ENCODE peak calls at places on chromosomes 13 and 19, in nine cellular contexts. V is effector CD4-positive, alpha-beta T cell; T is stimulated activated CD4-positive, alpha-beta T cell treated with anti-CD3 and anti-CD28 coated beads, Interleukin-1b, Interleukin-23, amount 100 ng/mL, for 1 hour; R is fibroblast of gingiva; G is activated CD8-positive, alpha-beta memory T cell treated with anti-CD3 and anti-CD28 coated beads, Interleukin-2, amount 10 ng/mL, durations not matched to agents 7 days and 5 days; L is NCI-H1417; J is activated CD4-positive, alpha-beta memory T cell treated with anti-CD3 and anti-CD28 coated beads, Interleukin-2, amount 10 ng/mL, durations not matched to agents 7 days and 5 days; Z is AG09319; A is mesothelial cell of epicardium. N is an unnamed sample.
A peak's percentile ranks its signal among the peaks of the same experiment; 100 is the strongest.

GRCh38 chr19:40662925-40663711 is 27.3 kb downstream of the NUMBL start:
- DNase-seq in G (peak; percentile 92), V (peak; percentile 93), T (peak; percentile 95), J (peak; percentile 92), R (peak; percentile 90), A (peak; percentile 97), L (peak; percentile 88), Z (peak; percentile 79), N (peak; percentile 97)

GRCh38 chr13:110308377-110309158 is 1.5 kb downstream of the COL4A2 start:
- DNase-seq in G (no peak), L (peak; percentile 72), Z (no peak), R (peak; percentile 47), V (no peak), A (peak; percentile 53), T (no peak), J (no peak), N (no peak)

GRCh38 chr19:12779162-12779993 is 4.0 kb upstream of the HOOK2 start:
- DNase-seq in A (peak; percentile 55), Z (peak; percentile 49), G (peak; percentile 64), V (no peak), L (peak; percentile 57), J (no peak), R (peak; percentile 78), T (no peak), N (no peak)

GRCh38 chr19:11639245-11639601 is 41.9 kb downstream of the ZNF627 start:
- DNase-seq in L (no peak), A (no peak), R (no peak), Z (no peak), G (no peak), V (no peak), J (no peak), T (no peak), N (no peak)

GRCh38 chr19:52336976-52337375 is 933 bp downstream of the ZNF610 start:
- DNase-seq in L (no peak), R (peak; percentile 3), V (no peak), T (no peak), J (no peak), A (no peak), Z (no peak), G (no peak), N (no peak)

GRCh38 chr19:34881982-34882381 is 44.7 kb upstream of the ZNF30 start:
- DNase-seq in A (no peak), Z (no peak), R (no peak), L (no peak), V (no peak), T (no peak), J (no peak), G (no peak), N (no peak)

GRCh38 chr13:23794267-23795161 is 94.7 kb downstream of the MIPEP start:
- DNase-seq in L (no peak), Z (peak; percentile 52), T (no peak), J (no peak), R (peak; percentile 76), A (no peak), G (no peak), V (no peak), N (no peak)

GRCh38 chr13:79966502-79966901 is 374.4 kb downstream of the SPRY2 start:
- DNase-seq in G (no peak), T (no peak), A (no peak), R (peak; percentile 17), Z (no peak), V (no peak), J (no peak), L (no peak), N (no peak)

GRCh38 chr13:114025432-114026127 is 51.7 kb upstream of the C13orf46 start:
- DNase-seq in G (no peak), R (peak; percentile 77), Z (no peak), V (no peak), J (no peak), A (no peak), T (no peak), L (peak; percentile 85), N (no peak)

GRCh38 chr19:58350001-58350801 is 3.1 kb downstream of the A1BG start:
- DNase-seq in T (no peak), G (no peak), L (no peak), J (no peak), V (no peak), Z (no peak), A (no peak), R (no peak), N (no peak)

GRCh38 chr13:34817246-34817645 is 124.8 kb upstream of the NBEA start:
- DNase-seq in Z (no peak), A (no peak), L (no peak), R (no peak), J (no peak), G (no peak), V (no peak), T (no peak), N (no peak)

GRCh38 chr19:28612275-28612769 is 600.6 kb downstream of the UQCRFS1 start:
- DNase-seq in G (no peak), L (peak; percentile 3), R (no peak), V (no peak), T (no peak), Z (no peak), A (no peak), J (no peak), N (no peak)

GRCh38 chr13:58619396-58620113 is 988.0 kb downstream of the PCDH17 start:
- DNase-seq in J (no peak), R (no peak), A (no peak), Z (no peak), L (peak; percentile 91), T (no peak), G (no peak), V (no peak), N (no peak)

GRCh38 chr13:46759861-46760260 is 37.1 kb downstream of the ESD start:
- DNase-seq in Z (no peak), J (no peak), V (no peak), G (no peak), A (no peak), L (no peak), T (no peak), R (peak; percentile 56), N (no peak)

N was measured in T-helper 9 cell.